ENCODE peak calls at places on chromosomes 12 and 14, in eight cellular contexts. F, V, A, L, Z, R, C and Q are unnamed samples.

GRCh38 chr14:52071675-52072074 is 2.8 kb upstream of the NID2 start:
- DNase-seq in A (no peak), Z (no peak), L (no peak), R (no peak), C (peak), V (no peak), F (no peak), Q (no peak)

GRCh38 chr12:110042260-110042659 is 6.1 kb downstream of the C12orf76 start:
- DNase-seq in R (no peak), C (no peak), Z (peak), V (no peak), A (peak), L (no peak), F (no peak), Q (no peak)

GRCh38 chr12:19035552-19035951 is 94.0 kb upstream of the PLEKHA5 start:
- DNase-seq in L (no peak), R (no peak), F (no peak), A (no peak), Z (no peak), V (no peak), C (peak), Q (no peak)

GRCh38 chr14:71527807-71528206 is 404.4 kb upstream of the RGS6 start:
- DNase-seq in C (no peak), R (no peak), L (no peak), Z (no peak), A (no peak), V (no peak), F (no peak), Q (no peak)

GRCh38 chr12:65123435-65124063 is 2.4 kb upstream of the WIF1 start:
- DNase-seq in A (peak), R (no peak), Z (no peak), L (peak), V (no peak), F (peak), C (peak), Q (peak)

GRCh38 chr12:19744760-19745218 is 305.5 kb downstream of the AEBP2 start:
- DNase-seq in L (no peak), R (no peak), V (no peak), C (peak), Z (no peak), F (no peak), A (no peak), Q (no peak)

GRCh38 chr12:108090932-108091331 is 38.2 kb upstream of the WSCD2 start:
- DNase-seq in F (no peak), V (no peak), C (no peak), A (no peak), L (no peak), Z (no peak), R (no peak), Q (no peak)

GRCh38 chr12:92899388-92900001 is 29.6 kb downstream of the EEA1 start:
- DNase-seq in Z (peak), A (no peak), C (peak), L (no peak), V (peak), R (peak), F (no peak), Q (no peak)

GRCh38 chr14:59175404-59175803 is 13.1 kb upstream of the DAAM1 start:
- DNase-seq in Z (no peak), F (no peak), A (no peak), L (no peak), V (no peak), R (no peak), C (no peak), Q (no peak)

GRCh38 chr14:89443002-89443660 is 26.1 kb upstream of the FOXN3 start:
- DNase-seq in L (no peak), R (no peak), C (peak), Z (no peak), V (no peak), A (no peak), F (no peak), Q (no peak)